ENCODE peak calls at places on chromosome 7, in seven cellular contexts. D, H, T, P, E, U and Z are unnamed samples.

GRCh38 chr7:50610521-50611277 is 45.5 kb upstream of the DDC start:
- DNase-seq in D (no peak), H (peak; percentile 33), T (no peak), P (peak; percentile 37), E (no peak), U (no peak), Z (no peak)

GRCh38 chr7:38748056-38748610 is 117.0 kb upstream of the AMPH start:
- DNase-seq in D (no peak), H (peak; percentile 51), T (peak; percentile 5), P (peak; percentile 36), E (no peak), U (no peak), Z (peak; percentile 37)

GRCh38 chr7:131255242-131255641 is 72.4 kb upstream of the MKLN1 start:
- DNase-seq in D (no peak), H (no peak), T (peak; percentile 6), P (no peak), E (no peak), U (no peak), Z (no peak)

GRCh38 chr7:80302078-80302477 is 167.4 kb downstream of the GNAI1 start:
- DNase-seq in D (no peak), H (no peak), T (no peak), P (no peak), E (no peak), U (no peak), Z (peak; percentile 24)

GRCh38 chr7:125644113-125644512 is 714.5 kb upstream of the POT1 start:
- DNase-seq in D (no peak), H (no peak), T (no peak), P (no peak), E (no peak), U (no peak), Z (no peak)

GRCh38 chr7:6691609-6692106 is 15.1 kb downstream of the ZNF12 start:
- DNase-seq in D (no peak), H (no peak), T (peak; percentile 68), P (peak; percentile 30), E (no peak), U (no peak), Z (peak; percentile 44)

GRCh38 chr7:150969483-150969874 is 8.6 kb downstream of the KCNH2 start:
- DNase-seq in D (no peak), H (no peak), T (no peak), P (no peak), E (no peak), U (no peak), Z (no peak)

GRCh38 chr7:1100886-1101579 is 13.1 kb downstream of the GPER1 start:
- DNase-seq in D (no peak), H (no peak), T (no peak), P (no peak), E (no peak), U (no peak), Z (no peak)

GRCh38 chr7:28351450-28351849 is 60.9 kb upstream of the CREB5 start:
- DNase-seq in D (no peak), H (no peak), T (no peak), P (no peak), E (no peak), U (no peak), Z (no peak)

GRCh38 chr7:28356619-28357018 is 55.7 kb upstream of the CREB5 start:
- DNase-seq in D (no peak), H (no peak), T (no peak), P (no peak), E (no peak), U (no peak), Z (no peak)

GRCh38 chr7:28355553-28356319 is 56.6 kb upstream of the CREB5 start:
- DNase-seq in D (no peak), H (no peak), T (no peak), P (no peak), E (no peak), U (no peak), Z (peak; percentile 10)

GRCh38 chr7:28358423-28358868 is 53.9 kb upstream of the CREB5 start:
- DNase-seq in D (no peak), H (peak; percentile 79), T (peak; percentile 80), P (peak; percentile 99), E (no peak), U (peak; percentile 65), Z (peak; percentile 97)

DNA sequence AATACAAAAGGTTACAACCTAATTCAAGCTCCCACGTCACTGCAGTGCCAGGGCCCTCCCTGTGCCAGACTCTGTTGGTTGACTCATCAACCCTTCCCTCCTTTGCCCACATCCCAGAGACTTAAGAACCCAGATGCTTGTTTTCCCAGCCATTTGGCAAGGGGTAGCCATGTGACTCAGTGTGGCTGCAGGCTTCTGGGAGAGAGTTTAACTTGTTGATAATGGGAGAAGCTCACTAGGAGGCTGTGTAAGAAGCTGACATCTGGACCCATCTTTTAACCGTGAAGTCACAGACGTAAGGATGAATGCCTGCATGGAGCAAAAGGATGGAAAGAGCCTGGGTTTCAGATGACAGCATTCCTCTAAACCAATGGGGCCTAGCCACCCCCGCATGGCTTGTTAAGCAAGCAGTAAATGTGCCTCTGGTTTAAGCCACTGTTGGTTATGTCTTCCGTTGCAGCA is 57.7 kb upstream of the CREB5 start:
- DNase-seq in D (no peak), H (no peak), T (no peak), P (peak; percentile 99), E (no peak), U (no peak), Z (peak; percentile 79)
- H4K8ac ChIP-seq in D (no peak overlapping the region), H (no peak overlapping the region), T (no peak overlapping the region), P (no peak overlapping the region), E (no peak overlapping the region), U (no peak overlapping the region), Z (no peak overlapping the region)

GRCh38 chr7:5231811-5232484 is 41.9 kb downstream of the WIPI2 start:
- DNase-seq in D (no peak), H (no peak), T (no peak), P (no peak), E (no peak), U (no peak), Z (no peak)

GRCh38 chr7:5228066-5228465 is 38.0 kb downstream of the WIPI2 start:
- DNase-seq in D (no peak), H (no peak), T (no peak), P (no peak), E (no peak), U (no peak), Z (no peak)

GRCh38 chr7:5230272-5231067 is 40.4 kb downstream of the WIPI2 start:
- DNase-seq in D (no peak), H (no peak), T (no peak), P (no peak), E (no peak), U (no peak), Z (no peak)

GRCh38 chr7:5231116-5231515 is 41.1 kb downstream of the WIPI2 start:
- DNase-seq in D (no peak), H (no peak), T (no peak), P (no peak), E (no peak), U (no peak), Z (no peak)

GRCh38 chr7:5229451-5230271 is 39.6 kb downstream of the WIPI2 start:
- DNase-seq in D (no peak), H (peak; percentile 97), T (no peak), P (no peak), E (no peak), U (no peak), Z (no peak)
- H2BK5ac ChIP-seq in D (no peak overlapping the region), H (no peak overlapping the region), T (no peak overlapping the region), P (no peak overlapping the region), E (no peak overlapping the region), U (no peak overlapping the region), Z (no peak overlapping the region)

GRCh38 chr7:36416251-36416650 is 26.6 kb downstream of the ANLN start:
- DNase-seq in D (no peak), H (no peak), T (no peak), P (no peak), E (no peak), U (no peak), Z (no peak)
- H4K8ac ChIP-seq in D (no peak overlapping the region), H (no peak overlapping the region), T (no peak overlapping the region), P (no peak overlapping the region), E (no peak overlapping the region), U (no peak overlapping the region), Z (no peak overlapping the region)

GRCh38 chr7:134910968-134911367 is 75.3 kb upstream of the AGBL3 start:
- DNase-seq in D (no peak), H (no peak), T (no peak), P (no peak), E (no peak), U (no peak), Z (no peak)
- H2BK5ac ChIP-seq in D (no peak overlapping the region), H (no peak overlapping the region), T (no peak overlapping the region), P (peak overlapping the region; percentile 3), E (no peak overlapping the region), U (no peak overlapping the region), Z (no peak overlapping the region)

GRCh38 chr7:88665892-88666514 is 93.5 kb upstream of the ZNF804B start:
- DNase-seq in D (no peak), H (peak; percentile 27), T (peak; percentile 25), P (no peak), E (no peak), U (no peak), Z (no peak)

GRCh38 chr7:88664630-88665233 is 94.8 kb upstream of the ZNF804B start:
- DNase-seq in D (peak; percentile 77), H (peak; percentile 11), T (peak; percentile 96), P (no peak), E (no peak), U (peak; percentile 19), Z (no peak)

DNA sequence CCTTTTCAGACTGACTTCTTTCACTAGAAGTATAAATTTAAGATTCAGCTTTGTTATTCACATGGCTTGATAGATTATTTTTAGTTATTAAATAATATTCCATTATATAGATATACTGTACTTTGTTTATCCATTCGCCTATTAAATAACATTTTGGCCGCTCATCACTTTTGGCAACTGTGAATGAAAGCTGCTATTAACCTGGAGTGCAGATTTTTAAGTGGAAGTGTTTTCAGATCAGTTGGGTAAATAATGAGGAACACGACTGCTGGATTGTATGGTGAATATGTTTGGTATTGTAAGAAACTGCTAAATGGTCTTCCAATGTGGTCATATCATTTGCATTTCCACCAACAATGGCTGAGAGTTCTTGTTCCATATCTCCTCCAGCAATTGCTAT is 97.6 kb upstream of the ZNF804B start:
- DNase-seq in D (no peak), H (no peak), T (no peak), P (no peak), E (no peak), U (no peak), Z (no peak)
- H4K8ac ChIP-seq in D (no peak overlapping the region), H (no peak overlapping the region), T (no peak overlapping the region), P (no peak overlapping the region), E (no peak overlapping the region), U (no peak overlapping the region), Z (no peak overlapping the region)

DNA sequence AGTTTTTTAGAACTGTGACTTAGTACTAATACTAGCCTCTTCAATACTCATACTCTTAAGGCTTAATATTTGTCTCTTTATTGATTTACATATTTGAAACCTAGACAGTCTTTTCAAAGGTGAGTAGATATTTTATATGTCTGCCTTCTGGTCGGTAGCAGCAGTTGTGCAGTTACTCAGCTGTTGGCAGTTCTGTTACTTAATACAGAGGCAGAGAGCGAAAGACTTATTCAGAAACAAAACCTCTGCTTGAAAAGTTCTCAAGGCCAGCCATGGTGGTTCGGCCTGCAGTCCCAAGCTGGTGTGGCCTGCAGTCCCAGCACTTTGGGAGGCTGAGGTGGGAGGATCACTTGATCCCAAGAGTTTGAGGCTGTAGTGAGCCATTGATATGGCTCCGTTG is 84.2 kb downstream of the AUTS2 start:
- DNase-seq in D (no peak), H (no peak), T (no peak), P (no peak), E (no peak), U (no peak), Z (peak; percentile 5)
- H2BK5ac ChIP-seq in D (no peak overlapping the region), H (no peak overlapping the region), T (no peak overlapping the region), P (no peak overlapping the region), E (no peak overlapping the region), U (peak overlapping the region; percentile 31), Z (no peak overlapping the region)

GRCh38 chr7:137983308-137984008 is 18.4 kb downstream of the CREB3L2 start:
- DNase-seq in D (no peak), H (peak; percentile 74), T (no peak), P (no peak), E (no peak), U (no peak), Z (no peak)
- H4K8ac ChIP-seq in D (no peak overlapping the region), H (no peak overlapping the region), T (no peak overlapping the region), P (no peak overlapping the region), E (no peak overlapping the region), U (no peak overlapping the region), Z (no peak overlapping the region)